ENCODE peak calls at places on chromosomes 5 and 9, in five cellular contexts. Q is H9, Y is neuronal stem cell, B is IMR-90, Z is H1. P is an unnamed sample.
A peak's percentile ranks its signal among the peaks of the same experiment; 100 is the strongest.

GRCh38 chr5:34552129-34552528 is 104.0 kb upstream of the RAI14 start:
- DNase-seq in Q (peak; percentile 17), Y (no peak), B (peak; percentile 45), Z (no peak), P (no peak)

GRCh38 chr5:92332039-92332438 is 948.9 kb upstream of the ARRDC3 start:
- DNase-seq in Q (no peak), Y (no peak), B (peak; percentile 55), Z (no peak), P (peak; percentile 61)

GRCh38 chr9:18822850-18823249 is 210.2 kb downstream of the SAXO1 start:
- DNase-seq in Q (no peak), Y (no peak), B (no peak), Z (no peak), P (no peak)

GRCh38 chr9:78515108-78515507 is 218.2 kb downstream of the PSAT1 start:
- DNase-seq in Q (no peak), Y (no peak), B (no peak), Z (no peak), P (no peak)

GRCh38 chr5:173319610-173320100 is 8.6 kb downstream of the STC2 start:
- DNase-seq in Q (no peak), Y (no peak), B (no peak), Z (no peak), P (no peak)

GRCh38 chr9:17580119-17580518 is 1.3 kb downstream of the SH3GL2 start:
- DNase-seq in Q (no peak), Y (no peak), B (no peak), Z (no peak), P (no peak)

GRCh38 chr5:99032234-99033013 is 103.6 kb upstream of the CHD1 start:
- DNase-seq in Q (peak; percentile 46), Y (peak; percentile 44), B (peak; percentile 80), Z (no peak), P (peak; percentile 82)

GRCh38 chr9:102273952-102274351 is 535.5 kb upstream of the GRIN3A start:
- DNase-seq in Q (no peak), Y (no peak), B (no peak), Z (no peak), P (no peak)

GRCh38 chr9:104810421-104811339 is 46.8 kb downstream of the NIPSNAP3B start:
- DNase-seq in Q (no peak), Y (no peak), B (peak; percentile 59), Z (no peak), P (peak; percentile 6)

GRCh38 chr9:9919174-9919573 is 693.6 kb downstream of the PTPRD start:
- DNase-seq in Q (peak; percentile 28), Y (no peak), B (no peak), Z (no peak), P (no peak)

GRCh38 chr5:141605523-141606277 is 13.1 kb downstream of the DIAPH1 start:
- DNase-seq in Q (no peak), Y (no peak), B (no peak), Z (no peak), P (peak; percentile 21)

GRCh38 chr9:75188756-75189155 is 100.4 kb downstream of the OSTF1 start:
- DNase-seq in Q (no peak), Y (no peak), B (no peak), Z (no peak), P (no peak)

GRCh38 chr9:22216730-22217160 is 207.6 kb upstream of the CDKN2B start:
- DNase-seq in Q (no peak), Y (no peak), B (peak; percentile 82), Z (no peak), P (peak; percentile 85)

GRCh38 chr9:11064853-11065252 is 452.1 kb upstream of the PTPRD start:
- DNase-seq in Q (no peak), Y (no peak), B (no peak), Z (no peak), P (no peak)

GRCh38 chr5:137703565-137703964 is 32.3 kb downstream of the KLHL3 start:
- DNase-seq in Q (no peak), Y (no peak), B (no peak), Z (no peak), P (no peak)

GRCh38 chr9:4762108-4762888 is 21.3 kb upstream of the AK3 start:
- DNase-seq in Q (peak; percentile 75), Y (peak; percentile 66), B (peak; percentile 73), Z (peak; percentile 54), P (peak; percentile 75)

GRCh38 chr5:93584531-93585053 is 1.6 kb downstream of the NR2F1 start:
- DNase-seq in Q (no peak), Y (no peak), B (no peak), Z (no peak), P (no peak)

GRCh38 chr5:154510156-154510555 is 32.1 kb upstream of the HAND1 start:
- DNase-seq in Q (no peak), Y (no peak), B (no peak), Z (no peak), P (no peak)
- H4K91ac ChIP-seq in Q (no peak overlapping the region), Y (no peak overlapping the region), B (no peak overlapping the region), Z (no peak overlapping the region), P (no peak overlapping the region)

GRCh38 chr5:178428341-178429155 is 161.6 kb downstream of the COL23A1 start:
- DNase-seq in Q (peak; percentile 24), Y (no peak), B (no peak), Z (no peak), P (no peak)
- H2AK5ac ChIP-seq in Q (no peak overlapping the region), Y (peak overlapping the region; percentile 83), B (no peak overlapping the region), Z (peak overlapping the region; percentile 24), P (no peak overlapping the region)

DNA sequence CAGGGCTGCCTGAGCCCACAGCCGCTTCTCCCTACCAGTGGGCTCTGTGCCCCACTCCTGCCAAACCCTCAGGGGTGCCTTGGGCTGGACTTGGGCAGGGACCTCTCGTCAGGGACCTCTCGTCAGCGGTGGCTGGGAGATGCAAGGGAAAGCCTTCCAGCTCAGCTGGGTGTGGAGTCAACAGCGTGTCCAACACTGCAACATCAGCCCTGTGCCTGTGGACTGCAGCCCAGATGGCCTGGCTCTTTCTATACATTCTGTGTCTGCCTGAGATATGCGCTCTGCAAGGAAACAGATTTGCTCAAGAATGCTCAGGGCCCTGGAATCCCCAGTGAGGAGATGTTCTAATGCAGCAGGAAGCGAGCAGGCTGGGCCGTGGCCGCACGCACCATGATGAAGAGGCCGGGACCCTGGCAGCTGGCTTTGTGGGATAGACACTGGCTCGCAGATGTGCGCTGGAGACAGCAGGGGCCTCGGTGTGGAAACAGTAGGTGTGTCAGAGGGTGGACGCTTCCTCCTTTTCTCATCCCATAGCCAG is 85.0 kb upstream of the COL5A1 start:
- DNase-seq in Q (no peak), Y (no peak), B (peak; percentile 45), Z (no peak), P (peak; percentile 85)
- H4K91ac ChIP-seq in Q (no peak overlapping the region), Y (no peak overlapping the region), B (no peak overlapping the region), Z (no peak overlapping the region), P (peak overlapping the region; percentile 92)

DNA sequence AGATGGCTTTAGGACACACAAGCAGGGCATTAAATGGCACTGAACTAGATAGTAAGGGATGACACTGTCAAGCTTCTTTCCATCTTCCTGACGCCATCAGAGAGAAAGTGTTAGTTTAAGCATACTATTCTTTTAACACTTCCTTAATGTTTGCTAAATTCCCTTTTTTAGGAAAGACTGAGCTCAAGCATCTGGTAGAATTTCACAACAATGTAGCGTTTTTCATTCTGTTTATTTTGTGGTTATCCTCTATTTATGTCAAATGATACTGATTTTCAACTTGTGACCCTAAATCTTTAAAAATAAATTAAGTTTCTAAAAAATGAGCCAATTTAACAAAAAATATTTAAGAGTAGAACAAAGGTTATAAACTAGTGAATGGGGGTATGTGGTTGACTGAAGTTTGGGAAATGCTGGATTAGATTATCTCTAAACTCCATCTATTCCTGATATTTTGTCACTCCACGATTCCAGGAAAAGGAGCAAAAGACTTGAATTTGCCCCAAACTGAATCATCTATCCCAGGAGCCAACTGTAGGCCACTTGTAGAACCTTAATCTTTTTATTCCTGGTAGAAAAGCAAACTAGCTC is 147.4 kb upstream of the KLF9 start:
- DNase-seq in Q (no peak), Y (no peak), B (peak; percentile 63), Z (no peak), P (peak; percentile 78)
- H2AK5ac ChIP-seq in Q (no peak overlapping the region), Y (no peak overlapping the region), B (peak overlapping the region; percentile 86), Z (no peak overlapping the region), P (no peak overlapping the region)

DNA sequence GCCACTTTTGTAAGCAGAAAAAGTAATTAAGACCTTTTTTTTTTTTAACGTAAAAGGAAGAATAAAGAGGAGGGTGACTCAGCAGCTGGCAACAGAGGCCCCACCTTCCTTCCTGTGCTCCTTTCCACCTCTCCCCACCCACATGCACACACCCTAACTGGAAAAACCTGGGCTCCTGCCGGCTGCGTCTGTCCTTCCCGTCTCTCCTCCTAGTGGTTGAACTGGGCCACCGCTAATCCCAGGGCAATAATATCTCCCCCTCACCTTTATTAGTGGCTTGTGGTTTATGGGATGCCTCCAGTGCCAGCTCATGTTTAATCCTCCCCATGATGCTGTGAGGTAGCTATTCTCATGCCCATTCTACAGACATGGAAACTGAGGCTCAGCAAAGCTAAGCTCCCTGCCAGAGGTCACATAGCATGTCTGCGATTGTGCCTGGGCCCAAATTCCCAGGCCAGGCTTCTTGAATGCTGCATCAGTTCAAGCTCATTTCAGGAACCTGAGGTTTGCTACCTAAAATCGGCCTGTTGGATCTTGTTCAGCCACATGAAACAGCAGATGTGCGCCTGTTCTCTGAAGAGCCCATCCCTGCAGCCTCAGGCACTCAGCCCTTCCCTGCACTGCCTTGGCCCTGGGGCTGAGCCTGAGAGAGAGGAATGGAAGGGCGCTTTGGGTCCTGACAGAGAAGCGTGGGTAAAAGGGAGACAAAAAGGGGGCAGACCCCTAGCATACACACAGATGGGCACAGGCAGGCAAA is 61.0 kb upstream of the IL17B start:
- DNase-seq in Q (peak; percentile 92), Y (no peak), B (peak; percentile 47), Z (peak; percentile 68), P (peak; percentile 67)
- H4K91ac ChIP-seq in Q (no peak overlapping the region), Y (no peak overlapping the region), B (peak overlapping the region; percentile 34), Z (peak overlapping the region; percentile 44), P (no peak overlapping the region)

GRCh38 chr5:31144364-31144763 is 49.1 kb upstream of the CDH6 start:
- DNase-seq in Q (no peak), Y (no peak), B (no peak), Z (no peak), P (no peak)
- H2AK5ac ChIP-seq in Q (no peak overlapping the region), Y (no peak overlapping the region), B (no peak overlapping the region), Z (no peak overlapping the region), P (no peak overlapping the region)

GRCh38 chr9:16147726-16148125 is 594.9 kb downstream of the CCDC171 start:
- DNase-seq in Q (no peak), Y (no peak), B (no peak), Z (no peak), P (peak; percentile 20)
- H4K91ac ChIP-seq in Q (no peak overlapping the region), Y (no peak overlapping the region), B (no peak overlapping the region), Z (no peak overlapping the region), P (no peak overlapping the region)

GRCh38 chr9:135501261-135502167 is 1.0 kb downstream of the MRPS2 start:
- DNase-seq in Q (peak; percentile 55), Y (no peak), B (no peak), Z (no peak), P (peak; percentile 74)

GRCh38 chr9:135499326-135500070 is 984 bp upstream of the MRPS2 start:
- DNase-seq in Q (peak; percentile 85), Y (peak; percentile 87), B (peak; percentile 84), Z (no peak), P (peak; percentile 93)

GRCh38 chr9:135498381-135499126 is 1.9 kb upstream of the MRPS2 start:
- DNase-seq in Q (no peak), Y (no peak), B (no peak), Z (no peak), P (no peak)

GRCh38 chr9:135500525-135501260 is at the start of gene MRPS2:
- DNase-seq in Q (peak; percentile 93), Y (peak; percentile 92), B (peak; percentile 81), Z (peak; percentile 62), P (peak; percentile 91)

GRCh38 chr9:135500071-135500524 is 384 bp upstream of the MRPS2 start:
- DNase-seq in Q (no peak), Y (no peak), B (peak; percentile 44), Z (no peak), P (no peak)
- H2AK5ac ChIP-seq in Q (no peak overlapping the region), Y (no peak overlapping the region), B (no peak overlapping the region), Z (no peak overlapping the region), P (no peak overlapping the region)

P was measured in mesenchymal stem cell.